ENCODE peak calls at places on chromosomes 5 and 9, in five cellular contexts. G is NCI-H345; P is activated T-helper 1 cell treated with anti-CD3 and anti-CD28 coated beads, Interleukin-2, amount 50 U/mL, for 16 hours; C is occipital lobe; X is AG09309. I is an unnamed sample.

GRCh38 chr9:134169724-134170401 is 5.5 kb upstream of the RNU6ATAC start:
- DNase-seq in P (no peak), G (no peak), X (no peak), C (no peak), I (no peak)

GRCh38 chr9:110742741-110743371 is 74.3 kb downstream of the MUSK start:
- DNase-seq in G (peak), X (peak), C (no peak), P (no peak), I (no peak)

GRCh38 chr9:120705174-120705573 is 9.1 kb downstream of the MEGF9 start:
- DNase-seq in P (no peak), X (no peak), C (no peak), G (no peak), I (no peak)

GRCh38 chr5:37996918-37997317 is 157.1 kb upstream of the GDNF start:
- DNase-seq in P (no peak), G (no peak), X (no peak), C (no peak), I (no peak)

GRCh38 chr5:163914911-163915310 is 409.5 kb downstream of the MAT2B start:
- DNase-seq in X (no peak), G (no peak), C (no peak), P (no peak), I (no peak)

GRCh38 chr5:142740903-142741302 is 29.3 kb upstream of the ARHGAP26 start:
- DNase-seq in P (no peak), G (no peak), C (no peak), X (peak), I (no peak)

GRCh38 chr5:94524841-94525697 is 93.3 kb downstream of the KIAA0825 start:
- DNase-seq in C (no peak), P (no peak), G (peak), X (no peak), I (peak)

GRCh38 chr5:59831341-59831989 is 62.1 kb downstream of the PDE4D start:
- DNase-seq in X (no peak), C (no peak), P (no peak), G (no peak), I (no peak)

GRCh38 chr5:122076023-122076422 is 2.0 kb downstream of the LOX start:
- DNase-seq in G (no peak), C (no peak), P (no peak), X (no peak), I (no peak)

I was measured in GM12864.